ENCODE peak calls at places on chromosomes 3 and 15, in four cellular contexts. M is H1, F is HepG2, Z is GM12878. H is an unnamed sample.

GRCh38 chr3:17783426-17783825 is 41.0 kb upstream of the TBC1D5 start:
- DNase-seq in M (no peak), F (no peak), Z (no peak), H (no peak)

GRCh38 chr15:62138124-62138523 is 27.0 kb downstream of the C2CD4B start:
- DNase-seq in M (no peak), F (no peak), Z (no peak), H (no peak)

GRCh38 chr3:69282191-69282590 is 103.7 kb downstream of the FRMD4B start:
- DNase-seq in M (no peak), F (no peak), Z (no peak), H (no peak)

GRCh38 chr15:57251941-57252340 is 124.4 kb upstream of the CGNL1 start:
- DNase-seq in M (no peak), F (no peak), Z (no peak), H (no peak)

GRCh38 chr3:163328680-163329079 is 1749.6 kb downstream of the SI start:
- DNase-seq in M (peak; percentile 21), F (no peak), Z (no peak), H (peak; percentile 18)

GRCh38 chr3:46892285-46893145 is 15.0 kb downstream of the PTH1R start:
- DNase-seq in M (peak; percentile 58), F (no peak), Z (no peak), H (peak; percentile 65)

GRCh38 chr15:56794150-56794922 is 61.0 kb upstream of the ZNF280D start:
- DNase-seq in M (no peak), F (no peak), Z (no peak), H (no peak)

GRCh38 chr15:42576040-42576594 is 711 bp downstream of the STARD9 start:
- DNase-seq in M (no peak), F (no peak), Z (no peak), H (no peak)

GRCh38 chr3:69014022-69014580 is 617 bp upstream of the EOGT start:
- DNase-seq in M (no peak), F (no peak), Z (peak; percentile 2), H (no peak)

GRCh38 chr3:19506171-19506570 is 357.9 kb downstream of the KCNH8 start:
- DNase-seq in M (no peak), F (no peak), Z (peak; percentile 1), H (no peak)

GRCh38 chr15:95953032-95953431 is 377.5 kb upstream of the NR2F2 start:
- DNase-seq in M (no peak), F (no peak), Z (no peak), H (no peak)

GRCh38 chr3:146161725-146162047 is 702 bp upstream of the PLOD2 start:
- DNase-seq in M (no peak), F (peak; percentile 50), Z (no peak), H (no peak)

GRCh38 chr3:138941259-138941885 is 5.6 kb downstream of the FOXL2 start:
- DNase-seq in M (no peak), F (peak; percentile 44), Z (no peak), H (no peak)

GRCh38 chr15:65249641-65250040 is 37.0 kb downstream of the PARP16 start:
- DNase-seq in M (no peak), F (no peak), Z (peak; percentile 38), H (no peak)

GRCh38 chr15:26771168-26771916 is 1.5 kb downstream of the GABRB3 start:
- DNase-seq in M (no peak), F (peak; percentile 2), Z (no peak), H (no peak)

GRCh38 chr3:186290791-186291190 is 71.2 kb downstream of the DGKG start:
- DNase-seq in M (no peak), F (no peak), Z (no peak), H (no peak)

GRCh38 chr3:15610083-15610482 is 8.5 kb downstream of the BTD start:
- DNase-seq in M (no peak), F (peak; percentile 63), Z (no peak), H (no peak)

GRCh38 chr3:180749322-180749721 is 70.0 kb upstream of the CCDC39 start:
- DNase-seq in M (no peak), F (no peak), Z (no peak), H (peak; percentile 6)

GRCh38 chr3:32325957-32326356 is 65.7 kb upstream of the CMTM7 start:
- DNase-seq in M (no peak), F (no peak), Z (no peak), H (no peak)

GRCh38 chr3:75781079-75781745 is 4.1 kb downstream of the ZNF717 start:
- DNase-seq in M (no peak), F (no peak), Z (peak; percentile 53), H (no peak)

GRCh38 chr3:71227344-71227743 is 356.2 kb downstream of the FOXP1 start:
- DNase-seq in M (no peak), F (no peak), Z (no peak), H (no peak)

GRCh38 chr3:107928084-107928445 is 162.8 kb downstream of the CD47 start:
- DNase-seq in M (no peak), F (no peak), Z (no peak), H (no peak)

GRCh38 chr3:13424865-13425605 is 4.9 kb upstream of the NUP210 start:
- DNase-seq in M (no peak), F (no peak), Z (no peak), H (no peak)
- H3K9ac ChIP-seq in M (no peak overlapping the region), F (no peak overlapping the region), Z (no peak overlapping the region), H (no peak overlapping the region)

DNA sequence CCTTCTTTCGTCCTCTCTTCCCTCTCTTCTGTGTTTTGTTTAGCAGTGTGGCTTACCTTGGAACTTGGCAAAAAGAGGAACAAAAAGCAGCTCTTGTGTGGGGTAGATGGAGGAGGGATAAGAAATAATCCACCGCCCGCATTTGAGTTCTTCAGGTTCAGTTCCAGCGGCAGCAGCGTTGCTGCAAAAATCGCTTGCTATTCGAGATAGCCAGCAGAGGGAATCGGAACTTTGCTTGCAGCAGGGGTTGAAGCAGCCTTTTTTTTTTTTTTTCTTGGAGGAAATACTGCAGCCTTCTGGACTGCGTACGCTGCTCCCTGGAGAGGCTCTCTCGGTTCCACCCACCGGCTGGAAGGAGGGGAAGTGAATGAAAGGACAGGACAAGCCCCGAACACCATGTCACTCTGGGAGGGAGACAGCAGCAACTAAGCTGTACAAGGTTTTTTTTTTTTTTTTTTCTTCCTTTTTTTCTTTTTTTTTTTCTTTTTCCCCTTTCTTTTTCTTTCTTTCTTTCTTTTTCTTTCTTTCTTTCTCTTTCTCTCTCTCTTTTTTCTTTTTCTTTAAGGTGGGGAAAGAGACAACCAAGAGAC is at the start of gene RBMS3:
- DNase-seq in M (peak; percentile 57), F (no peak), Z (peak; percentile 45), H (peak; percentile 81)
- TF ChIP-seq YY1 in M (peak; percentile 7), F (no peak), Z (no peak), H (no peak)

GRCh38 chr3:13626915-13627460 is 78.1 kb downstream of the FBLN2 start:
- DNase-seq in M (no peak), F (no peak), Z (no peak), H (no peak)
- TF ChIP-seq SUZ12 in M (no peak), F (no peak), Z (no peak), H (no peak)

GRCh38 chr15:88399021-88399685 is 68.0 kb downstream of the MRPL46 start:
- DNase-seq in M (no peak), F (no peak), Z (no peak), H (no peak)

GRCh38 chr15:88401972-88402656 is 65.1 kb downstream of the MRPL46 start:
- DNase-seq in M (no peak), F (no peak), Z (no peak), H (no peak)

GRCh38 chr15:88400591-88400990 is 66.6 kb downstream of the MRPL46 start:
- DNase-seq in M (no peak), F (no peak), Z (no peak), H (no peak)

GRCh38 chr15:88401269-88401971 is 65.8 kb downstream of the MRPL46 start:
- DNase-seq in M (no peak), F (no peak), Z (no peak), H (no peak)

GRCh38 chr15:88400069-88400468 is 67.1 kb downstream of the MRPL46 start:
- DNase-seq in M (no peak), F (no peak), Z (no peak), H (no peak)
- H3K9ac ChIP-seq in M (no peak overlapping the region), F (no peak overlapping the region), Z (no peak overlapping the region), H (no peak overlapping the region)

GRCh38 chr3:193617628-193618027 is 24.6 kb downstream of the OPA1 start:
- DNase-seq in M (no peak), F (no peak), Z (no peak), H (no peak)

GRCh38 chr3:193621127-193621526 is 28.1 kb downstream of the OPA1 start:
- DNase-seq in M (no peak), F (no peak), Z (no peak), H (no peak)

GRCh38 chr3:193620055-193620454 is 27.0 kb downstream of the OPA1 start:
- DNase-seq in M (no peak), F (no peak), Z (no peak), H (no peak)

DNA sequence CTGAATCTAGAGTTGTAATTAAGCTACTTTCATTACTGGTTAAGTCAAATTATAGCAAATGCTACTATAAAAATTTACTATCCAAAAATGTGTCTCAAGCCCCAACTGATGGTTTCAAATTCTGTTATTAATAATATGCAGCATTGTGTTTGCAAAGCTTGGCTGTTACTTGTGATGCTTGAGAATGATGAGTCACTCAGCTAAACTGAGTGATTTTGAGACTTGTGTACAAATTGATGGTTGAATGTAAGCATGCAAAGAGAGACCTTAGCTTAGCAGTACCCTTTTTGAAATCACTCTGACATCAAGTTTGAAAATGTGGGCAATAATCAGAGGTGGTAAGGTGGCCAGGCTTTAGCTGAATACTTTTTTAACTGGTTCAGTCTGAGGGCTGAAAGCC is 27.6 kb downstream of the OPA1 start:
- DNase-seq in M (no peak), F (no peak), Z (peak; percentile 33), H (no peak)
- TF ChIP-seq YY1 in M (no peak), F (no peak), Z (no peak), H (no peak)

GRCh38 chr3:10960264-10960663 is 32.3 kb upstream of the SLC6A1 start:
- DNase-seq in M (no peak), F (no peak), Z (no peak), H (no peak)
- TF ChIP-seq SUZ12 in M (no peak), F (no peak), Z (no peak), H (no peak)